ENCODE peak calls at places on chromosomes 12 and 14, in eight cellular contexts. L is effector memory CD4-positive, alpha-beta T cell; Y is cardiac muscle cell; S is aorta; Q is left ventricle myocardium inferior; M is CD4-positive, alpha-beta T cell; Z is colonic mucosa; I is pancreas. K is an unnamed sample.
A peak's percentile ranks its signal among the peaks of the same experiment; 100 is the strongest.

GRCh38 chr12:57476162-57476992 is 3.3 kb downstream of the ARHGAP9 start:
- DNase-seq in I (no peak), Y (no peak), L (peak; percentile 31), S (peak; percentile 66), Q (no peak), Z (no peak), M (peak; percentile 65), K (peak; percentile 72)

GRCh38 chr12:32493282-32493681 is 93.9 kb downstream of the FGD4 start:
- DNase-seq in M (no peak), Y (no peak), I (no peak), Q (no peak), Z (no peak), S (no peak), L (no peak), K (no peak)

GRCh38 chr12:25970082-25970481 is 11.6 kb downstream of the RASSF8 start:
- DNase-seq in S (no peak), I (no peak), Q (no peak), M (no peak), Y (no peak), L (no peak), Z (no peak), K (no peak)

GRCh38 chr12:15209782-15210181 is 11.4 kb downstream of the RERG start:
- DNase-seq in M (no peak), S (no peak), Q (no peak), I (no peak), Y (no peak), L (no peak), Z (no peak), K (no peak)

GRCh38 chr12:110248096-110248447 is 33.0 kb upstream of the ATP2A2 start:
- DNase-seq in I (peak; percentile 55), Z (peak; percentile 40), Q (no peak), S (peak; percentile 65), Y (no peak), M (no peak), L (no peak), K (no peak)

GRCh38 chr14:51540364-51540763 is 111.3 kb upstream of the FRMD6 start:
- DNase-seq in Z (no peak), L (no peak), I (no peak), Y (no peak), M (no peak), S (no peak), Q (no peak), K (no peak)

GRCh38 chr12:30926243-30927209 is at the start of gene TSPAN11:
- DNase-seq in Z (no peak), S (no peak), L (no peak), M (no peak), Q (peak; percentile 34), Y (peak; percentile 76), I (no peak), K (no peak)

GRCh38 chr12:91154131-91154530 is 28.5 kb downstream of the DCN start:
- DNase-seq in Z (no peak), Y (no peak), M (no peak), I (no peak), Q (no peak), S (no peak), L (no peak), K (no peak)

GRCh38 chr14:103059556-103059955 is 2.2 kb upstream of the CDC42BPB start:
- DNase-seq in Q (no peak), Z (no peak), S (no peak), Y (no peak), L (no peak), M (no peak), I (no peak), K (no peak)

GRCh38 chr14:60656755-60657608 is 7.7 kb upstream of the SIX1 start:
- DNase-seq in Z (peak; percentile 51), L (no peak), I (peak; percentile 35), Y (peak; percentile 73), M (no peak), Q (no peak), S (peak; percentile 69), K (no peak)

GRCh38 chr12:29451886-29452285 is 45.6 kb downstream of the OVCH1 start:
- DNase-seq in L (no peak), I (no peak), S (no peak), M (no peak), Z (no peak), Q (no peak), Y (no peak), K (no peak)

GRCh38 chr12:29460082-29460481 is 37.4 kb downstream of the OVCH1 start:
- DNase-seq in L (no peak), Q (no peak), M (no peak), I (no peak), Y (no peak), S (no peak), Z (no peak), K (no peak)

DNA sequence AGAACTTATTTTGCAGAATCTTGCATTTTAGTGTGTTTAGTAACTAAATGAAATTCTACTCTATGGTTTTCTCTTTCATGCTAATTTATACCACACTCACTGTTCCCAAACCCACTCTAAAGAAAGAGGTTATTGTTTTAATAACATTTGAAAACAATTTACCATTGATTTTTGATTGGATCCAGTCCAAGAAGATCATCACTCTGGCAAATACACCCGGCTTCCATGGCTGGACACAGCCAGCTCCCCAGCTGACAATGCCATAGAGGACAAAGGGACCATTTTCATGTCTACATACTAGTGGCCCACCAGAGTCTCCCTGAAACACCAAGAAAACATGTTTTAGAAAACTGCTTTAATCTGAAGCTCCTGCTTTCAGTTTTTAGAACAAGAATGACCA is 42.4 kb downstream of the OVCH1 start:
- DNase-seq in Z (no peak), L (no peak), S (no peak), Q (no peak), M (no peak), Y (no peak), I (no peak), K (no peak)
- H3K27ac ChIP-seq in Z (no peak overlapping the region), L (no peak overlapping the region), S (no peak overlapping the region), Q (no peak overlapping the region), M (no peak overlapping the region), Y (no peak overlapping the region), I (no peak overlapping the region), K (no peak overlapping the region)

GRCh38 chr14:24340606-24341005 is 815 bp upstream of the RIPK3 start:
- DNase-seq in Y (no peak), Z (no peak), I (no peak), L (no peak), M (no peak), Q (no peak), S (no peak), K (no peak)
- H3K27me3 ChIP-seq in Y (peaks cover 96% of the 10 kb centered on the region), Z (no peaks in the 10 kb centered on the region), I (no peaks in the 10 kb centered on the region), L (no peaks in the 10 kb centered on the region), M (peaks cover 3% of the 10 kb centered on the region), Q (peaks cover 66% of the 10 kb centered on the region), S (no peaks in the 10 kb centered on the region), K (no peaks in the 10 kb centered on the region)

DNA sequence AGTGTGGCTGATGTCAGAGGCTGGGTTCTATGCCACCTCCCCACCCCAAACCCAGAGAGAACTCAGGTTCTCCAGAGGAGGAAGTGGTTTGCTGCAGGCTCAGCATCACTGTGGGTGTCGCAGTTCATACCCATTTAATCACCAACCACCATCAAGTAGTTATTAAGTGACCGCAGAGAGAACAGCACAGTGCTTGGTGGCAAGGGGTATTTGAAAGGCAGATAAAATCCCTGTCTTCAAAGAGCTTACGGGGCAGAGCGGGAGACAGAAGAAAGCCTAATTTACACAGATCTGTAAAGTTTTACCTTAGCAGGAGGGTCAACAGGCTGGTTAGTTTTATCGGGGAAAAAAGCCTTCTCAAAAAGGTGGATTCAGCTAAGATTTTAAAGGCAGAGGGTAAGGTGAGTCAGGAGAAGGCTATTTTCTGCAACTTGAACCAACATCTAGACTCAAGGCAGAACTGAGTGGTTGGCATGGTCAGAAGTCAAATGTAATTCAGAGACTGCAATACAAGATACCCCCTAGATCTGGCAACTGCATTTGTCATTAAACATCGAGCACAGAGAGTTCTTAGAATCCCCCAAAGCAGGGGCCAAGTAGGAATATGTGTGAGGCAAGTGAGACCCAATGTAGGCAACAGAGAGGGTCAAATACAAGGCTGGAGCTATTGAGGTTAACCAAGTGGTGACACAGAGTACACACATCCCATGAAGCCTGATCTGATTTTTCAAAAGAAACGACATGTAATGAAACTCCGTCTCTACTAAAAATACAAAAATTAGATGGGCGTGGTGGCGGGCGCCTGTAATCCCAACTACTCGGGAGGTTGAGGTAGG is 13.2 kb downstream of the PXN start:
- DNase-seq in Q (no peak), Y (no peak), S (no peak), L (peak; percentile 70), M (peak; percentile 69), I (no peak), Z (no peak), K (peak; percentile 67)
- H3K27ac ChIP-seq in Q (peak overlapping the region; percentile 96), Y (no peak overlapping the region), S (no peak overlapping the region), L (peak overlapping the region; percentile 72), M (peak overlapping the region; percentile 68), I (no peak overlapping the region), Z (no peak overlapping the region), K (peak overlapping the region; percentile 67)

GRCh38 chr14:69571879-69572633 is 2.6 kb downstream of the CCDC177 start:
- DNase-seq in I (peak; percentile 14), M (no peak), S (no peak), Y (peak; percentile 72), L (no peak), Q (no peak), Z (no peak), K (no peak)

GRCh38 chr14:69573841-69574265 is 818 bp downstream of the CCDC177 start:
- DNase-seq in M (no peak), S (no peak), Q (no peak), I (no peak), Y (peak; percentile 10), Z (no peak), L (no peak), K (no peak)

GRCh38 chr14:69572634-69573135 is 2.0 kb downstream of the CCDC177 start:
- DNase-seq in I (no peak), L (no peak), Z (no peak), Q (no peak), M (no peak), S (no peak), Y (no peak), K (no peak)

GRCh38 chr14:69574266-69574953 is at the start of gene CCDC177:
- DNase-seq in Y (peak; percentile 78), I (peak; percentile 17), M (peak; percentile 79), Q (no peak), L (peak; percentile 31), S (no peak), Z (peak; percentile 63), K (peak; percentile 62)

GRCh38 chr14:69573205-69573840 is 1.3 kb downstream of the CCDC177 start:
- DNase-seq in Z (no peak), Y (no peak), Q (no peak), I (no peak), M (no peak), L (no peak), S (no peak), K (no peak)
- H3K27me3 ChIP-seq in Z (peaks cover 57% of the 10 kb centered on the region), Y (peaks cover 93% of the 10 kb centered on the region), Q (peaks cover 100% of the 10 kb centered on the region), I (peaks cover 2% of the 10 kb centered on the region), M (peaks cover 53% of the 10 kb centered on the region), L (peaks cover 24% of the 10 kb centered on the region), S (no peaks in the 10 kb centered on the region), K (peaks cover 20% of the 10 kb centered on the region)

K was measured in CD8-positive, alpha-beta memory T cell.